ENCODE peak calls at places on chromosomes 4 and X, in eight cellular contexts. D is K562; C is neural progenitor cell; W is endodermal cell; R is Peyer's patch; L is fibroblast of lung; S is left lung; J is CD8-positive, alpha-beta memory T cell. H is an unnamed sample. For H3K4me1, the result is how much of the 10 kb centered on the place peaks cover.

GRCh38 chr4:14078311-14078710 is 450.8 kb upstream of the BOD1L1 start:
- DNase-seq in W (no peak), C (no peak), S (no peak), J (no peak), D (no peak), L (no peak), R (no peak), H (no peak)

GRCh38 chrX:41692162-41692749 is 3.5 kb downstream of the GPR34 start:
- DNase-seq in R (no peak), J (no peak), S (no peak), W (no peak), L (peak), C (no peak), D (no peak), H (no peak)

GRCh38 chr4:188127157-188127874 is 11.9 kb upstream of the TRIML1 start:
- DNase-seq in J (no peak), D (no peak), W (no peak), R (no peak), L (peak), S (no peak), C (no peak), H (no peak)

GRCh38 chr4:25007608-25008007 is 23.1 kb downstream of the LGI2 start:
- DNase-seq in J (no peak), D (no peak), R (no peak), C (no peak), W (no peak), L (no peak), S (no peak), H (no peak)

GRCh38 chrX:24395775-24396174 is 35.3 kb downstream of the SUPT20HL1 start:
- DNase-seq in C (peak), S (no peak), W (peak), R (no peak), L (peak), J (peak), D (peak), H (peak)

GRCh38 chr4:26372525-26373172 is 51.8 kb downstream of the RBPJ start:
- DNase-seq in D (no peak), R (no peak), S (no peak), C (peak), W (no peak), J (peak), L (peak), H (peak)

GRCh38 chr4:77240469-77241066 is 83.6 kb downstream of the CCNG2 start:
- DNase-seq in L (peak), C (peak), D (peak), S (peak), J (peak), R (peak), W (peak), H (peak)

GRCh38 chr4:187619319-187619718 is 376.3 kb upstream of the ZFP42 start:
- DNase-seq in D (no peak), R (no peak), L (no peak), J (no peak), W (no peak), S (no peak), C (no peak), H (no peak)

GRCh38 chrX:38561951-38562719 is 793 bp downstream of the TSPAN7 start:
- DNase-seq in S (peak), J (peak), W (peak), D (no peak), L (no peak), C (peak), R (peak), H (peak)

GRCh38 chrX:24169211-24169610 is 19.7 kb downstream of the ZFX start:
- DNase-seq in D (no peak), J (no peak), W (no peak), R (no peak), L (no peak), C (no peak), S (no peak), H (no peak)

GRCh38 chr4:88144048-88144447 is 14.4 kb downstream of the ABCG2 start:
- DNase-seq in W (no peak), J (no peak), L (no peak), D (no peak), S (no peak), R (no peak), C (no peak), H (no peak)

DNA sequence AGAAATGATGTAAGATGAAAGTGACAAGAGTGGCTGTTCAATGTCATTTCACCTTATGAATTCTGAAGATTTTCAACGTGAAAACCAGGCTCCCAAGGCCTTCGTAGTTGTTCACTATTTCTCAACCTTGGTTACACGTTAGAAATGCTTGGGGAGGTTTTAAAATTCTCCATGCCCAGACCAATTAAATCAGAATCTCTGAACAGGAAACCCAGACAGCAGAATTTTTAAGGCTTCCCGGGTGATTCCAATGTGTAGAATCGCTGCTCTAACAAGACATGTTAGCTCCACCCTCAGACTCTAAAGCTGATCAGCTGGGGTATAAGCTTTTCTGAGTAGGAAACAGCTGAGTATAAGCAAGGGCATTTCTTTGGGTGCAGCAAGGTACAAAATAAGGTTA is 160.4 kb upstream of the TET2 start:
- DNase-seq in J (no peak), C (no peak), L (no peak), W (no peak), S (no peak), D (no peak), R (no peak), H (no peak)
- H3K4me1 ChIP-seq in J (under half), C (under half), L (under half), W (under half), S (under half), D (under half), R (under half), H (under half)

DNA sequence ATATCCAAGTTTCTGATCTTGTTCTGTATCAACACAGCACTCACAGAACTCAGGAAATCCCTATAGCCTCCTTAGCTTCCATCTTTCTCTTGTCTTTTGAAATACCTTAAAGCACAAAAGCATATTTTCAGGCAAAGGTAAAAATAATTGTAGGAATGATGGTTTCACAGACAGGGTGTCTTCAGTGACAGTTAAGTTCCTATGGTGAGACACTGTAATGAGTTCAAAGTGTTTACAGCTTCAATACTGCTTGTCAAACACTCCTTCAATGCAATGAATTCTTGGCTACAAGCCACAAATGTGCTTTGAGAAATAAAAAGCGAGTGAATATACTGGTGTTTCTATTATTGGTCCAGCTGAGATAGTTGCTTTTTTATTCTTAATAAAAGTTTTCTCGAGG is 466.0 kb downstream of the DMD start:
- DNase-seq in W (no peak), J (no peak), D (no peak), C (no peak), R (no peak), L (peak), S (no peak), H (no peak)
- H3K4me3 ChIP-seq in W (no peak), J (no peak), D (no peak), C (no peak), R (no peak), L (no peak), S (no peak), H (no peak)

GRCh38 chr4:48709920-48710319 is 70.2 kb downstream of the FRYL start:
- DNase-seq in C (no peak), S (no peak), L (no peak), J (no peak), R (no peak), W (no peak), D (no peak), H (no peak)

GRCh38 chr4:48708610-48709009 is 71.5 kb downstream of the FRYL start:
- DNase-seq in R (no peak), L (no peak), J (no peak), C (no peak), D (no peak), S (no peak), W (no peak), H (no peak)

GRCh38 chr4:48706741-48707140 is 73.3 kb downstream of the FRYL start:
- DNase-seq in D (no peak), R (no peak), W (no peak), J (no peak), S (no peak), C (peak), L (no peak), H (peak)

GRCh38 chr4:48704091-48704802 is 75.8 kb downstream of the FRYL start:
- DNase-seq in C (no peak), R (no peak), J (no peak), S (no peak), W (no peak), L (no peak), D (no peak), H (no peak)

DNA sequence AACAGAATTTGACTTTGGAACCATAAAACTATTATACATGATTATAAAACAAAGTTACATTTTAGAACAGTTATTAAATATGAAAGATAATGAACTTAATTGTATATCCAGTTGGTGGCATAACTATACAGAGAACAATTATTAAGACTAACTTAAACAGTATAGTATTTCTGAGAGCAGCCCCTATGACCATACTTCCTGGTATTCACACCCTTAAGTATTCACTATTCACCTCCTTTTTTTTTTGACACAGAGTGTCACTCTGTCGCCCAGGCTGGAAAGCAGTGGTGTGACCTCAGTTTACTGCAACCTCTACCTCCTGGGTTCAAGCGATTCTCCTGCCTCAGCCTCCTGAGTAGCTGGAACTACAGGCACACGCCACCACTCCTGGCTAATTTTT is 74.5 kb downstream of the FRYL start:
- DNase-seq in W (no peak), D (no peak), S (no peak), J (no peak), C (no peak), R (no peak), L (no peak), H (no peak)
- H3K4me1 ChIP-seq in W (under half), D (under half), S (under half), J (under half), C (under half), R (under half), L (under half), H (under half)

DNA sequence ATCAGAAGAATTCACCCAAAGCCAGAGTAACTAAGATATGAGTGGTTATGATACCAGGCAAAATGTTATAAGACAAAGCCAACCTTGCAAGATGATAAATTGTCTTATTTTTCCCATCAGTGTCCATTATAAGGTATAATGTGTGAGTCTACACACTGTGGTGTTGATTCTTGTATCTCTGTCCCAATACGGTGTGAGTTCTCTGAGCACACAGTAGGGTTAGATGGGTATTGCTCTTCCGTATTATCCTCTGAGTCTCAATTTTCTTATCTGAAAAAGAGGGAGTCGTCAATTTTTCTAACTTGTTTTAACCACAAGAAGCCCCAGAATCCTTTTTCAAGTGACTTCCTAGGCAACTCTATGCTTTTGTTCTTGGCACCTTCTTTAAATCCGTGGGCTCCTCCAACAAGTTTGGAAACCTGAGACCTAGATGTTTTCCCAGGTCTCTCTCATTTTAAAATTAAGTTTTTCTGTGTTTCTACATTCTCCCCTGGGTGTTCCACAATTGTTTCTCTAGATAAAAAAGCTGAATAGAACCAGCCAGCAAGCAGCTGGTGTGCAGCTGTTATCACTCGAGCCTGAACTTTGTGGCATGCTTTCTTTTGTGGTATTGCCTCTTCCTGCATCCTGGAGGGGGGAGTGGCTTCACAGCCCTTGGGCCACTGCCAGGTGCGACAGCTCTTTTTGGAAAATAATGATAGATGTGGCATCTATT is 69.8 kb downstream of the HMGB2 start:
- DNase-seq in J (no peak), L (peak), W (peak), S (no peak), C (peak), R (no peak), D (peak), H (peak)
- H3K4me3 ChIP-seq in J (no peak), L (no peak), W (no peak), S (no peak), C (no peak), R (no peak), D (no peak), H (peak)

DNA sequence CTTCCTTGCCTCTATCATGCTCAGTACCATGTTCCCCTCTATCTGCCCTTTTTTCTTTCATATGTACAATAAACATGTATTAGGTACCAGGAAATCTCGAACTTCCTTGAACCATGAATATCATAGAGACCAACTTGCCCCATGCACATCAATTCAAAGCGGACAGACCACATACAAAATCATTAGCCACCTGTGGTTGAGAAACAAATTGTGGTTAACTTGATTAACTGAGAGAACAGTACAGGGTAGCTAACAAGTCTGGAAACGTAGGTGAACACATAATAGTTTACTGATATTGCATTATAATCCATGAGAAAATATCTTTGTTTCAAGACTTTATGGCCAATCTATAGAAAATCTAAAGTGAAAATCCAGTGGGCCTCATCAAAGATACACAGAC is 8.2 kb downstream of the CASP3 start:
- DNase-seq in S (no peak), L (no peak), D (no peak), C (no peak), R (no peak), W (no peak), J (no peak), H (no peak)
- H3K4me1 ChIP-seq in S (under half), L (under half), D (under half), C (under half), R (under half), W (under half), J (under half), H (under half)

DNA sequence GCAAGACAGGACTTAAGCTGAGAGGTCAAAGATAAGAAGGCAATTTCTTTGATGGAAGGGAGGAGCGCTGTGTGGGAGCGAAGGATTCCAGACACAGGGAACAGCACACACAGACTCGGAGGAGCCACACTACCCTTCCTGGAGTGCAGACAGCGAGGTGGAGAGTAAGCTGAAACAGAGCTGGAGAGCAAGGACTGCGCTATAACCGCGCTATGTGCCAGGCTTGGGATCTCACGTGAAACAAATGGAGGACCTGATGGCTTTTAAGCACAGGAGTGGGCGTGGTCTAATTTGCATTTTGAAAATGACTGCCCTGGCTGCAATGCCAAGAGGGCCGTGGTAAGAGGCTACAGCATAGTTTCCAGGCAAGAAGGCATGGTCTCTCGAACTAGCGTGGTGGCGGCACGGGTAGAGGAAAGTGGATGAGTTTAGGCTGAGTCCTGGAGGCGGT is 113.9 kb upstream of the SORBS2 start:
- DNase-seq in D (no peak), L (no peak), S (no peak), W (no peak), C (peak), J (no peak), R (peak), H (no peak)
- H3K4me3 ChIP-seq in D (no peak), L (no peak), S (no peak), W (no peak), C (no peak), J (no peak), R (no peak), H (no peak)

DNA sequence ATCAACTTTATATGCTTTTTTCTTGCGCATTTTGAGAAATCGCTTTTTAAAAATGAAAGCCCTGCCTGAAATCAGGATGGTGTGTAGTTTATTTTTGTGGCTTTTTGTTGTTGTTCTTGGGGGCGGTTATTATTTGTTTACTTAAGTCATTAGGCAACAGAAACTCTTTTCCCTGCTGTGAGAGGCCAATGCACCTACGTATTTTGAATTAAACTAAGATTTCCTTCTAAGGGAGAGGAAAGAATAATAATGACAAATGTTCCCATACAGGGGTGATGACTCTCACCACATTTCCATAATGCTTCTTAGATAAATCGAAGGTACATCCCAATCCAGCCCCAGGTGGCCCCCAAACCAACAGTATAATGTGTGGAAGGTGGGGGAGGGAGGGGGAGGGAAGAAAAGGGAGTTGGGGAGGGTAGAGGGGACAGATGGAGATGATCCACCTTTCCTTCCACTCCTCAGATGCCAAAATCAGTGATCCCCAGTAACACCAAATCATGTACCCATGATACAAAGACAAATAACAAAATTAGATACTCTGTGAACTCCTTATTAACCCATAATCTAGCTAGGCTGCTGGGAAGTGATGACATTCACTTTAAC is 39.6 kb downstream of the ZNF827 start:
- DNase-seq in L (no peak), J (no peak), D (no peak), C (no peak), S (no peak), W (no peak), R (no peak), H (no peak)
- H3K4me1 ChIP-seq in L (under half), J (under half), D (under half), C (under half), S (under half), W (under half), R (under half), H (under half)

GRCh38 chr4:102527695-102528094 is 26.5 kb downstream of the NFKB1 start:
- DNase-seq in S (no peak), W (no peak), C (no peak), L (no peak), R (no peak), D (no peak), J (no peak), H (no peak)
- H3K4me3 ChIP-seq in S (no peak), W (no peak), C (no peak), L (no peak), R (no peak), D (no peak), J (peak), H (no peak)